ENCODE peak calls at places on chromosomes 13 and 19, in five cellular contexts. J is lung; Q is GM04504; Z is fibroblast of lung; T is naive thymus-derived CD8-positive, alpha-beta T cell. L is an unnamed sample.

GRCh38 chr19:34350161-34350561 is 14.8 kb upstream of the GPI start:
- DNase-seq in J (no peak), Q (no peak), Z (no peak), T (peak), L (peak)

GRCh38 chr19:51803529-51803928 is 8.6 kb downstream of the FPR3 start:
- DNase-seq in J (no peak), Q (no peak), Z (no peak), T (no peak), L (no peak)

GRCh38 chr19:11596156-11596555 is 1.1 kb upstream of the ZNF627 start:
- DNase-seq in J (no peak), Q (no peak), Z (no peak), T (no peak), L (no peak)

GRCh38 chr19:41362143-41362847 is 1.7 kb downstream of the B9D2 start:
- DNase-seq in J (no peak), Q (no peak), Z (no peak), T (no peak), L (no peak)

GRCh38 chr13:25581351-25581750 is 209.6 kb downstream of the ATP8A2 start:
- DNase-seq in J (no peak), Q (no peak), Z (no peak), T (no peak), L (no peak)

GRCh38 chr13:32426191-32426980 is 1.5 kb downstream of the N4BP2L1 start:
- DNase-seq in J (no peak), Q (no peak), Z (peak), T (no peak), L (peak)

GRCh38 chr13:99617474-99618255 is 116.4 kb downstream of the TM9SF2 start:
- DNase-seq in J (no peak), Q (no peak), Z (peak), T (peak), L (no peak)

GRCh38 chr19:21135433-21135832 is 6.4 kb upstream of the ZNF431 start:
- DNase-seq in J (no peak), Q (no peak), Z (no peak), T (no peak), L (no peak)

L was measured in Jurkat, Clone E6-1.